ENCODE peak calls at places on chromosomes 1 and 21, in nine cellular contexts. V is OCI-LY7; O is amygdala; H is memory B cell; W is RPMI7951; D is stimulated activated CD8-positive, alpha-beta memory T cell treated with anti-CD3 and anti-CD28 coated beads, Interleukin-2, amount 100 ng/mL, for 1 hour; F is GM23248; S is stimulated activated CD4-positive, alpha-beta T cell treated with anti-CD3 and anti-CD28 coated beads, Interleukin-4, amount 100 ng/mL, for 4 hours; P is mucosa of descending colon. J is an unnamed sample.

GRCh38 chr1:239840327-239840726 is 251.4 kb upstream of the FMN2 start:
- DNase-seq in V (no peak), O (no peak), H (no peak), W (no peak), D (no peak), F (no peak), S (no peak), P (no peak), J (no peak)

GRCh38 chr1:88640060-88640459 is 44.0 kb upstream of the PKN2 start:
- DNase-seq in V (no peak), O (no peak), H (no peak), W (no peak), D (no peak), F (no peak), S (no peak), P (no peak), J (no peak)

GRCh38 chr1:200894712-200895447 is at the start of gene INAVA:
- DNase-seq in V (no peak), O (no peak), H (no peak), W (no peak), D (no peak), F (no peak), S (no peak), P (peak), J (no peak)

GRCh38 chr1:62229468-62229867 is 34.8 kb downstream of the L1TD1 start:
- DNase-seq in V (no peak), O (no peak), H (no peak), W (no peak), D (no peak), F (no peak), S (no peak), P (no peak), J (no peak)

GRCh38 chr1:6001992-6002576 is 9.9 kb upstream of the NPHP4 start:
- DNase-seq in V (no peak), O (no peak), H (no peak), W (no peak), D (no peak), F (no peak), S (no peak), P (no peak), J (peak)

GRCh38 chr21:14536929-14537328 is 9.2 kb downstream of the SAMSN1 start:
- DNase-seq in V (no peak), O (no peak), H (no peak), W (no peak), D (no peak), F (no peak), S (no peak), P (no peak), J (no peak)

GRCh38 chr1:41171266-41171874 is 70.7 kb downstream of the SCMH1 start:
- DNase-seq in V (peak), O (no peak), H (no peak), W (no peak), D (no peak), F (no peak), S (no peak), P (no peak), J (no peak)

GRCh38 chr21:44897326-44898010 is 23.2 kb downstream of the ITGB2 start:
- DNase-seq in V (no peak), O (no peak), H (no peak), W (no peak), D (no peak), F (no peak), S (no peak), P (peak), J (no peak)

GRCh38 chr1:223828162-223828848 is 17.4 kb downstream of the TP53BP2 start:
- DNase-seq in V (no peak), O (no peak), H (no peak), W (no peak), D (no peak), F (no peak), S (no peak), P (no peak), J (no peak)

GRCh38 chr1:226181996-226182714 is 4.4 kb downstream of the ACBD3 start:
- DNase-seq in V (peak), O (no peak), H (peak), W (peak), D (no peak), F (peak), S (no peak), P (peak), J (no peak)

GRCh38 chr1:171310661-171311087 is 3.3 kb upstream of the FMO4 start:
- DNase-seq in V (no peak), O (no peak), H (no peak), W (peak), D (no peak), F (no peak), S (no peak), P (no peak), J (no peak)

J was measured in activated CD8-positive, alpha-beta T cell treated with anti-CD3 and anti-CD28 coated beads for 36 hours.